ENCODE peak calls at places on chromosomes 2 and 18, in five cellular contexts. X, F, V, N and U are unnamed samples.

GRCh38 chr2:29011650-29012060 is 30.6 kb downstream of the TOGARAM2 start:
- DNase-seq in X (no peak), F (no peak), V (no peak), N (peak; percentile 16), U (peak; percentile 65)

GRCh38 chr2:158486970-158487325 is 30.2 kb downstream of the PKP4 start:
- DNase-seq in X (no peak), F (no peak), V (no peak), N (peak; percentile 31), U (no peak)

GRCh38 chr2:9091819-9092218 is 88.3 kb upstream of the MBOAT2 start:
- DNase-seq in X (no peak), F (no peak), V (no peak), N (no peak), U (no peak)

GRCh38 chr2:70044290-70045040 is 42.8 kb upstream of the PCBP1 start:
- DNase-seq in X (no peak), F (no peak), V (no peak), N (no peak), U (no peak)

GRCh38 chr2:53991948-53992347 is 21.2 kb upstream of the PSME4 start:
- DNase-seq in X (no peak), F (no peak), V (no peak), N (no peak), U (no peak)

GRCh38 chr2:141590620-141591019 is 540.2 kb downstream of the LRP1B start:
- DNase-seq in X (no peak), F (no peak), V (no peak), N (no peak), U (no peak)

GRCh38 chr2:218404351-218405145 is 4.9 kb downstream of the CTDSP1 start:
- DNase-seq in X (no peak), F (no peak), V (no peak), N (no peak), U (no peak)

GRCh38 chr18:78986018-78986481 is 6.4 kb downstream of the SALL3 start:
- DNase-seq in X (no peak), F (no peak), V (no peak), N (peak; percentile 39), U (peak; percentile 22)

GRCh38 chr2:102143450-102143985 is 972 bp downstream of the IL1R1 start:
- DNase-seq in X (no peak), F (no peak), V (no peak), N (peak; percentile 35), U (no peak)

GRCh38 chr2:108377815-108378630 is at the start of gene SULT1C4:
- DNase-seq in X (no peak), F (no peak), V (no peak), N (peak; percentile 88), U (no peak)

GRCh38 chr18:40911582-40912254 is 1043.3 kb upstream of the PIK3C3 start:
- DNase-seq in X (peak; percentile 3), F (no peak), V (no peak), N (no peak), U (no peak)